ENCODE peak calls at places on chromosomes 1 and 21, in five cellular contexts. C, W, M, L and E are unnamed samples.

GRCh38 chr1:47906009-47906432 is 91.2 kb downstream of the TRABD2B start:
- DNase-seq in W (no peak), L (no peak), M (no peak), C (no peak), E (peak; percentile 73)

GRCh38 chr1:79877086-79877485 is 870.6 kb upstream of the ADGRL4 start:
- DNase-seq in C (no peak), W (no peak), L (no peak), M (no peak), E (no peak)

GRCh38 chr1:168145184-168146159 is 8.7 kb upstream of the GPR161 start:
- DNase-seq in M (peak; percentile 85), W (peak; percentile 83), C (peak; percentile 96), L (peak; percentile 97), E (peak; percentile 95)

GRCh38 chr1:162991444-162991843 is 77.7 kb upstream of the RGS4 start:
- DNase-seq in W (no peak), M (no peak), L (no peak), C (no peak), E (no peak)

GRCh38 chr1:41534181-41535076 is 49.9 kb upstream of the EDN2 start:
- DNase-seq in W (no peak), L (peak; percentile 48), M (peak; percentile 19), C (no peak), E (peak; percentile 10)

GRCh38 chr1:212432706-212433576 is at the start of gene NENF:
- DNase-seq in L (peak; percentile 95), W (peak; percentile 92), M (peak; percentile 90), C (peak; percentile 73), E (peak; percentile 96)

GRCh38 chr1:21319447-21320407 is 29.5 kb upstream of the ECE1 start:
- DNase-seq in W (peak; percentile 55), C (no peak), L (no peak), M (no peak), E (peak; percentile 56)

GRCh38 chr1:80917225-80917624 is 883.5 kb upstream of the ADGRL2 start:
- DNase-seq in M (no peak), L (no peak), C (no peak), W (no peak), E (no peak)

GRCh38 chr1:43312638-43313515 is 12.1 kb downstream of the TIE1 start:
- DNase-seq in W (no peak), M (peak; percentile 44), C (no peak), L (peak; percentile 50), E (peak; percentile 30)

GRCh38 chr1:53372501-53372951 is 44.7 kb upstream of the LRP8 start:
- DNase-seq in L (peak; percentile 60), C (no peak), W (no peak), M (no peak), E (peak; percentile 23)

GRCh38 chr1:66244429-66244828 is 289.5 kb upstream of the SGIP1 start:
- DNase-seq in W (no peak), M (no peak), L (no peak), C (no peak), E (no peak)

GRCh38 chr1:10753279-10753678 is 43.2 kb downstream of the CASZ1 start:
- DNase-seq in L (no peak), C (no peak), M (no peak), W (no peak), E (no peak)
- H3K4me1 ChIP-seq in L (no peaks in the 10 kb centered on the region), C (peaks cover 3% of the 10 kb centered on the region), M (peaks cover 23% of the 10 kb centered on the region), W (peaks cover 4% of the 10 kb centered on the region), E (no peaks in the 10 kb centered on the region)

GRCh38 chr1:248152056-248152827 is 7.3 kb downstream of the OR2M5 start:
- DNase-seq in L (no peak), W (no peak), C (no peak), M (no peak), E (no peak)
- H3K4me3 ChIP-seq in L (no peak overlapping the region), W (no peak overlapping the region), C (no peak overlapping the region), M (no peak overlapping the region), E (no peak overlapping the region)

GRCh38 chr21:45974073-45975016 is 7.2 kb upstream of the COL6A1 start:
- DNase-seq in C (peak; percentile 92), M (peak; percentile 63), W (peak; percentile 78), L (peak; percentile 91), E (peak; percentile 83)

GRCh38 chr21:45977396-45977795 is 4.2 kb upstream of the COL6A1 start:
- DNase-seq in C (peak; percentile 92), M (peak; percentile 57), W (peak; percentile 43), L (peak; percentile 77), E (peak; percentile 33)

GRCh38 chr21:45979141-45979631 is 2.4 kb upstream of the COL6A1 start:
- DNase-seq in W (peak; percentile 20), C (peak; percentile 29), M (peak; percentile 51), L (peak; percentile 73), E (no peak)

GRCh38 chr21:45975017-45975595 is 6.5 kb upstream of the COL6A1 start:
- DNase-seq in C (peak; percentile 87), W (peak; percentile 84), M (peak; percentile 59), L (peak; percentile 89), E (no peak)

DNA sequence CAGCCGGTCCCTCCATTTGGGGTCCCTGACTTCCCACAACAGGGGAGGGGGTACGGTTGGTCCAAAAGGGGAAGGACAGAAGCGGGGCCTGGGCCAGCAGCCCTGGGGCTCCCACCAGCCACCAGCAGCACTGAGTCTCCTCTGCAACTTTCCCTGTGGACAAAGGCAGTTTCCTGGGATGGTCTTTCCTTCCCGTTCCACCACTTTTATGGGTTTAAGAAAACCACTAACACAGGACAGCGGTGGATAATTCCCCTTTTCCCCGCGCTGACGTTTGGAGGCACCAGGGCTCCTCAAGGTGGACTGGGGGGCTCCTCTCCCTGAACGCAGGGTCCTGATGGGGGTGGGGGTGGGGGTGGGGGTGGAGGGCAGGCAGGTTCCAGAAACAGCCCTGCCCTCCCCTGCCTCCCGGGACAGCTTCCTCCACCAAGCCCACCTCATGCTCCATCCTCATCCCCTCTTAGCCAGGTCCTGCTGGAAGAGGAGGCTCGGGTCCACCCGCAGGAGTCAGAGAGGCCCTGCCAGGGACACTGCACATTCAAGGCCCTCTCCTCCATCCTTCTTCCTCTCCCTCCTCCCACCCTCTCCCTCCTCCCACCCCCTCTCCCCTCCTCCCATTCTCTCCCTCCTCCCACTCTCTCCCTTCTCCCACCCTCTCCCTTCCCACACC is 4.8 kb upstream of the COL6A1 start:
- DNase-seq in W (peak; percentile 24), C (peak; percentile 76), M (no peak), L (peak; percentile 65), E (no peak)
- H3K4me1 ChIP-seq in W (no peaks in the 10 kb centered on the region), C (peaks cover 2% of the 10 kb centered on the region), M (peaks cover 20% of the 10 kb centered on the region), L (no peaks in the 10 kb centered on the region), E (peaks cover 37% of the 10 kb centered on the region)

DNA sequence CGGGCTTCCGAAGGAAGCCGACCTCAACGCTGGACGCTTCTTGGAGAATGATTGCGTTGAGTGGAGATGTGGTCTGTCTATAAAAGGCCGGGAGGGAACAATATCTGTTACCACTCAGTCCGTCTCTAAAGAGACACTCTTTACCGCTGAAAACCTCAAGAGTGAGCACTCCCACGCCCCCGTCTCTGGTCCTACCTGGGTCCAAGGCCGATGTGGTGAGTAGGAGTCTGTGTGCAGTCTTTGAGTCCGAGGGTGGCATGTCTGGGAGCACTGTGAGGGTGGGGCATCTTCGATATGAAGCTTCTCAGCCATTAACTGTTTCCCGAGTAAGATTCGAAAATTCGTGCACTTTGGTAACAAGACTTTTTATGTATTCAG is 579 bp downstream of the ZFP69 start:
- DNase-seq in C (no peak), L (no peak), M (no peak), W (peak; percentile 28), E (no peak)
- H3K4me3 ChIP-seq in C (peak overlapping the region; percentile 75), L (peak overlapping the region; percentile 70), M (peak overlapping the region; percentile 80), W (peak overlapping the region; percentile 81), E (peak overlapping the region; percentile 94)

GRCh38 chr1:30251451-30251850 is 471.9 kb downstream of the MATN1 start:
- DNase-seq in L (no peak), W (no peak), C (no peak), M (no peak), E (no peak)

GRCh38 chr1:30250338-30251022 is 472.9 kb downstream of the MATN1 start:
- DNase-seq in C (no peak), L (no peak), M (no peak), W (no peak), E (no peak)

GRCh38 chr1:30248373-30248772 is 475.0 kb downstream of the MATN1 start:
- DNase-seq in W (no peak), C (no peak), M (no peak), L (no peak), E (no peak)

GRCh38 chr1:30248774-30249173 is 474.6 kb downstream of the MATN1 start:
- DNase-seq in M (no peak), C (no peak), L (no peak), W (no peak), E (no peak)

GRCh38 chr1:30249446-30250337 is 473.7 kb downstream of the MATN1 start:
- DNase-seq in L (no peak), C (no peak), M (no peak), W (no peak), E (no peak)
- H3K4me1 ChIP-seq in L (no peaks in the 10 kb centered on the region), C (no peaks in the 10 kb centered on the region), M (no peaks in the 10 kb centered on the region), W (no peaks in the 10 kb centered on the region), E (no peaks in the 10 kb centered on the region)

GRCh38 chr1:8203056-8203455 is 114.9 kb upstream of the SLC45A1 start:
- DNase-seq in M (no peak), C (no peak), L (peak; percentile 69), W (no peak), E (no peak)

GRCh38 chr1:8201331-8201861 is 116.5 kb upstream of the SLC45A1 start:
- DNase-seq in W (no peak), L (peak; percentile 66), M (no peak), C (peak; percentile 74), E (no peak)

GRCh38 chr1:8203551-8203950 is 114.4 kb upstream of the SLC45A1 start:
- DNase-seq in C (no peak), W (no peak), L (no peak), M (no peak), E (no peak)

GRCh38 chr1:8200317-8201115 is 117.4 kb upstream of the SLC45A1 start:
- DNase-seq in C (no peak), L (peak; percentile 66), W (no peak), M (no peak), E (no peak)

DNA sequence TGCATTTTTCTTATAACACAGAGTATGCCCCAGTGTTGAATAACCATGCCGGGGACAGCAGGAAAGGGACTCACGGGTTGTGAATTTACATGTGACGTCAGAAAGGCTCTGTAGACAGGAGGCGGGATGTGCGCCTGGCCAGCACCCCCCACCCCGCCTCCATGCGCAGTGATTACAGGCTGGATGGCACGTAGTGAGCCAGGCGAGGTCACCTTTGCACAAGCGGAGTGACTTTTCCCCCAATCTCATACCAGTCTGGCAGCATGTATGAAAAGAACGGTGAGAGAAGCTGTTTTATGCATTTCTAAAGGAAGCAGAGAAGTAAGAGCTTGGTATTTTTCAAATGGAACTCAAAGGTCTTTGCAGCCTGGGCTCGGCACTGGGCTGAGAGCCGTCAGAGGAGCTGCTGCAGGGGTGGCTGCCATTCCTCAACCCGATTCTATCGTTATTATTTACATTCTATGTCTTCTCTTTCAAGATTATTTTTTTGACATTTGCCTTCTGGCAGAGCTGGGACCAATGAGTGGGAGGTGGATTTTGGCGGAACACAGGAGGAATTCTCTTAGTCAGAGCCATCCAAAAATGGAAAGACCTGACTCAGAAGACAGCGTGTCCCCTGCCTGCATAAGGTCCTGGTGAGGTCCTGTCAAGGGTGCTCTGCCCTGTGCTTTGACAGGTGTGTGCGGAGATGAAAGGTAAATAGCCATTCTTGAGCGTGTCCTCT is 115.6 kb upstream of the SLC45A1 start:
- DNase-seq in W (peak; percentile 51), M (peak; percentile 55), L (peak; percentile 88), C (no peak), E (no peak)
- H3K4me3 ChIP-seq in W (no peak overlapping the region), M (no peak overlapping the region), L (no peak overlapping the region), C (no peak overlapping the region), E (no peak overlapping the region)